ENCODE peak calls at places on chromosome 10, in four cellular contexts. K, Y, Q and R are unnamed samples.

GRCh38 chr10:88092975-88093374 is 229.6 kb downstream of the PTEN start:
- DNase-seq in Y (no peak), K (no peak), Q (no peak), R (no peak)

GRCh38 chr10:121294630-121295029 is 303.6 kb downstream of the FGFR2 start:
- DNase-seq in Q (no peak), K (no peak), Y (no peak), R (no peak)

GRCh38 chr10:23081891-23082290 is 13.5 kb upstream of the MSRB2 start:
- DNase-seq in Q (no peak), K (no peak), Y (no peak), R (no peak)

GRCh38 chr10:27150261-27150660 is 3.9 kb downstream of the YME1L1 start:
- DNase-seq in K (no peak), Y (no peak), Q (no peak), R (no peak)

GRCh38 chr10:44990965-44991364 is 9.8 kb upstream of the ZNF22 start:
- DNase-seq in K (peak), Q (no peak), Y (no peak), R (no peak)

GRCh38 chr10:66329116-66329515 is 596.7 kb upstream of the LRRTM3 start:
- DNase-seq in Q (no peak), Y (no peak), K (no peak), R (no peak)

GRCh38 chr10:123967626-123968243 is 76.1 kb upstream of the CPXM2 start:
- DNase-seq in K (peak), Y (peak), Q (peak), R (no peak)

GRCh38 chr10:60848126-60848525 is 69.8 kb downstream of the CDK1 start:
- DNase-seq in K (no peak), Y (peak), Q (peak), R (peak)

GRCh38 chr10:81696609-81697388 is 178.2 kb upstream of the NRG3 start:
- DNase-seq in Q (no peak), Y (no peak), K (no peak), R (no peak)

GRCh38 chr10:110087682-110088081 is 79.9 kb downstream of the ADD3 start:
- DNase-seq in Q (no peak), Y (no peak), K (no peak), R (no peak)

GRCh38 chr10:14032406-14032998 is 298.2 kb downstream of the FRMD4A start:
- DNase-seq in Y (peak), K (no peak), Q (no peak), R (no peak)

GRCh38 chr10:19970707-19971106 is 154.5 kb downstream of the PLXDC2 start:
- DNase-seq in Q (no peak), K (no peak), Y (no peak), R (no peak)

GRCh38 chr10:8095962-8096361 is 41.5 kb downstream of the GATA3 start:
- DNase-seq in Q (no peak), K (no peak), Y (no peak), R (no peak)

GRCh38 chr10:124280916-124281315 is 137.8 kb downstream of the OAT start:
- DNase-seq in Q (no peak), K (no peak), Y (no peak), R (no peak)